ENCODE peak calls at places on chromosomes 1 and 21, in six cellular contexts. L is K562, K is GM12891, T is HepG2, J is H1, N is GM12878. S is an unnamed sample.

GRCh38 chr1:3718764-3719163 is 33.5 kb upstream of the CCDC27 start:
- DNase-seq in K (no peak), N (no peak), T (no peak), J (no peak), L (no peak), S (no peak)

GRCh38 chr21:28734522-28735175 is 258.0 kb downstream of the LTN1 start:
- DNase-seq in J (no peak), N (no peak), L (no peak), K (no peak), T (no peak), S (no peak)

GRCh38 chr1:193846881-193847280 is 660.5 kb upstream of the B3GALT2 start:
- DNase-seq in K (no peak), N (no peak), J (no peak), T (no peak), L (no peak), S (no peak)

GRCh38 chr1:62230724-62231123 is 36.1 kb downstream of the L1TD1 start:
- DNase-seq in N (no peak), L (no peak), T (no peak), K (no peak), J (no peak), S (no peak)

GRCh38 chr1:183812686-183813569 is 8.0 kb downstream of the RGL1 start:
- DNase-seq in T (peak), L (no peak), K (no peak), N (no peak), J (no peak), S (no peak)

GRCh38 chr1:166353162-166353561 is 186.4 kb upstream of the FAM78B start:
- DNase-seq in K (no peak), L (no peak), J (no peak), N (no peak), T (no peak), S (no peak)

GRCh38 chr1:248926401-248927182 is 20.6 kb downstream of the PGBD2 start:
- DNase-seq in L (peak), N (no peak), T (no peak), J (no peak), K (no peak), S (no peak)

GRCh38 chr1:21175670-21176581 is 771 bp downstream of the EIF4G3 start:
- DNase-seq in K (no peak), L (peak), N (no peak), T (no peak), J (no peak), S (peak)

GRCh38 chr1:117244971-117245370 is 34.2 kb upstream of the VTCN1 start:
- DNase-seq in L (no peak), N (no peak), K (no peak), T (no peak), J (no peak), S (no peak)

GRCh38 chr21:41766883-41767605 is at the start of gene RIPK4:
- DNase-seq in J (peak), N (peak), L (no peak), T (peak), K (peak), S (no peak)

GRCh38 chr1:68378296-68379084 is 71.3 kb downstream of the RPE65 start:
- DNase-seq in K (no peak), T (no peak), L (no peak), J (no peak), N (no peak), S (no peak)

GRCh38 chr1:206979379-206980043 is 9.3 kb upstream of the FCAMR start:
- DNase-seq in N (no peak), J (no peak), K (no peak), T (peak), L (peak), S (no peak)

GRCh38 chr1:53340660-53341520 is 13.0 kb upstream of the LRP8 start:
- DNase-seq in N (no peak), L (no peak), J (no peak), K (no peak), T (no peak), S (no peak)

GRCh38 chr1:66599346-66599745 is 65.4 kb downstream of the SGIP1 start:
- DNase-seq in J (no peak), N (no peak), L (no peak), K (no peak), T (no peak), S (no peak)

GRCh38 chr1:179017383-179018326 is 8.0 kb upstream of the FAM20B start:
- DNase-seq in J (no peak), L (peak), K (no peak), T (peak), N (no peak), S (no peak)

GRCh38 chr1:83102630-83103071 is 896.3 kb downstream of the TTLL7 start:
- DNase-seq in N (no peak), K (no peak), L (no peak), J (no peak), T (no peak), S (no peak)

GRCh38 chr21:34091607-34092006 is 18.2 kb downstream of the MRPS6 start:
- DNase-seq in T (no peak), L (peak), N (no peak), J (no peak), K (no peak), S (no peak)

GRCh38 chr1:37998089-37998808 is 7.1 kb downstream of the FHL3 start:
- DNase-seq in J (no peak), L (no peak), T (no peak), N (no peak), K (no peak), S (no peak)

GRCh38 chr1:112715264-112716053 is at the start of gene PPM1J:
- DNase-seq in J (peak), L (peak), K (peak), T (peak), N (peak), S (peak)
- TF ChIP-seq POLR2A in J (no peak), L (no peak), K (no peak), T (no peak), N (no peak), S (no peak)

DNA sequence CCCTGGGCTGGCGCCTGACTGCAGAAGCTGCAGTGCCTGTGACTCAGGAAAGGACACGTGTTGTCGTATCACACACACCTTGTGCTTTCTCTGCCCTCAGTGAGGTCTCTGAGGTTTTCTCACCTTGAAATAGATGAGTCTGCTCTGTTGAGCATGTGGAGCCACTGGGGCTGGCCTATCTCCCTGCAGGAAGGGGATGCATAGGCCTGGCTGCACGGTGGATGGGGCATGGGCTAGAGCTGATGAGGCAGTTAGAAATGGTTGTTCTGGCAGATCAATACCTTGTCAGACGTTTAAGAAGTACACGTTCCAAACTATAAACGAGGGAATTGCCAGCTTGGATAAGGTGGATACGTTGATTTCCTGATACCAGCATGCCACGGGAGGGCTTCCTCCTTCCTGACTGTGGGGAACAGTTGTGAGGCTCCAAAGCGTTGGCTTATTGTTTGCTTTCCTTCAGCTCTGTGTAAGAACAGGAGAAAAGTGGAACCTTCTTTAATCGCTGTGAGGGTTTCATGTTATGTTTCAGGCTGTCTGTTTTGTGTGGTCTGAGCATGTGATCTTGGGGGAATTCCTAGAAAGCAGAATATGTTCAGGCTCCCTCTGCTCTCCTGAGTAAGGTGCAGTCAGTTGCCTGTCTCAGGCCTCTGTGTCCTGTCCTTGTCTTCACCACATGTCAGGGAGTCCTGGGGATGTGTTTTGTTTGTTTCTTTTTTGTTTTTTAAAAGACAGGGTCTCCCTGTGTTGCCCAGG is 44.8 kb downstream of the PCNT start:
- DNase-seq in N (peak), J (no peak), T (no peak), L (no peak), K (peak), S (no peak)
- TF ChIP-seq TAF1 in N (peak), J (no peak), T (no peak), L (no peak), K (peak), S (peak)

DNA sequence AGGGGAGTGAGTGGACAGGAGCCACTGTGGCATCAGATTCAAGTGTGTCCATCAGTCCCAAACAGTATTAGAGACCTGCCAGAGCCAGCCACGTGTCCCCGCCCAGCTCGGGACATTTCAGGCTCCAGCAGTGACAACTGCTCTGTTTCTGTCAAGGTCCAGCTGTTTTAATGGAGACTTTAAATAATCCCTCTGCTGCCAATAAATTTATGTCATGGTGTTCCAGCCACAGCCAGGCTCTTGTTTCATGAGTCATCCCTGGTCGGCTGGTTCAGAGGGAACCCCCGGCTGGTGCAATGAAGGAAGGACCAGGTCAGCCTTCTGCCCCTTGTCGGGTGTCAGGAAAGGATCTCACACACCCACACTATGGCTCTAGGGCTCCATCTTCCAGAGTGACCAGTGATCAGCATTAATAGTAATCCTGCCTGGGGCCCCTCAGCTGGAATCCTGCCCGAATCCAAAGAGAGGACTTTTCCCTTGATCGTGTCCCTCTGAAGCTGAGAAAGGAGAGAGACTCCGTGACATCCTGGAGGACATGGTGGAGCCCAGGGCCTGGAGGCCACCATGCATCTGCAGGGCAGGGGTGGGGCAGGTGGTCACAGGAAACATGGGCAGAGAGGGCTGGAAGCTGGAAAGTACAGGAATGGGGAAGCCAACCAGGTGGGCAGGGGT is 197.3 kb downstream of the MATN1 start:
- DNase-seq in K (no peak), L (no peak), J (no peak), N (no peak), T (peak), S (no peak)
- TF ChIP-seq POLR2AphosphoS5 in K (no peak), L (no peak), J (no peak), N (no peak), T (no peak), S (no peak)

DNA sequence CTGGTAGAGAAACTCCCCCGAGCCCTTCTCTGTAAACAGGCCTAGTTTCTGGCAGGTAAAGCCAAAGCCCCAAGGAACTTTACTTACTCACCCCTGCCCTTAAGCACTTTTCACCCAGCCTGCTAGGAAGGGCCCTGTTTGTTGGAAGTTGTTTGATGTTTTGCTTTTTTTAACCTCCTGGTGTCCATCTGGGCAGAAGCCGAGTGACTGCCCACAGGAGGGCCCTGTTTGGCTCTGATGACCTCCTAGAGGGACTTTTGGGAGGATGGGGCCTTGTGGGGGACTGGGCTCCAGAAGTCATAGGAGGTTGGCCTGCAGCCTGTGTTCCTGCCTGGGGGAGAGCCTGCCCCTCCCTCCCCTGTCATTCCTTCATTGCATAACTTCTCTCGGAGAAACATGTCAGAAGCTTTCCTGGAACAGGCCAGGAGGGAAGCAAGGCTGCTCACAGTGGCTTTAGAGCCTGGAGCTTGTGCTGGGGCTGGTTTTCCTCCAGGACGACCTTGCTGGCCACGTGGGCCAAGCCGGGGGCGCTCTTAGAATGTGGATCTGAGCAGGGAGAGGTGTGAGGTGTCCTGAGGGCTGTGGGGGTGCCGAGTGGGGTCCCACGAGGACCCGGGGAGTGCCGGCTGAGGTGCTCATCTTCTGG is 33.9 kb downstream of the COQ8A start:
- DNase-seq in J (no peak), T (peak), L (no peak), K (no peak), N (no peak), S (no peak)
- TF ChIP-seq POLR2A in J (no peak), T (no peak), L (no peak), K (no peak), N (no peak), S (no peak)

GRCh38 chr1:24321712-24322635 is 2.8 kb downstream of the GRHL3 start:
- DNase-seq in L (peak), K (peak), N (no peak), J (no peak), T (no peak), S (peak)
- TF ChIP-seq TAF1 in L (no peak), K (no peak), N (no peak), J (peak), T (no peak), S (no peak)

S was measured in GM12892.